ENCODE peak calls at places on chromosomes 1 and 21, in nine cellular contexts. E is IMR-90, X is mammary epithelial cell, M is cardiac fibroblast, G is hepatocyte, U is endothelial cell of umbilical vein, K is GM12865, J is BE2C, B is bronchial epithelial cell. O is an unnamed sample.

GRCh38 chr21:45994738-45995685 is 13.4 kb downstream of the COL6A1 start:
- DNase-seq in E (no peak), X (no peak), M (no peak), G (no peak), U (no peak), K (no peak), J (no peak), B (no peak), O (no peak)

GRCh38 chr1:49297783-49298182 is 521.1 kb upstream of the BEND5 start:
- DNase-seq in E (no peak), X (no peak), M (no peak), G (no peak), U (no peak), K (no peak), J (peak; percentile 45), B (no peak), O (no peak)

GRCh38 chr1:218259800-218260199 is 25.3 kb upstream of the RRP15 start:
- DNase-seq in E (no peak), X (peak; percentile 7), M (no peak), G (peak; percentile 17), U (peak; percentile 8), K (peak; percentile 22), J (no peak), B (peak; percentile 21), O (peak; percentile 19)

GRCh38 chr1:49013046-49013445 is 236.4 kb upstream of the BEND5 start:
- DNase-seq in E (no peak), X (no peak), M (no peak), G (no peak), U (no peak), K (no peak), J (no peak), B (no peak), O (no peak)

GRCh38 chr1:3135746-3136455 is 66.9 kb downstream of the PRDM16 start:
- DNase-seq in E (no peak), X (no peak), M (no peak), G (no peak), U (no peak), K (no peak), J (no peak), B (no peak), O (no peak)

GRCh38 chr1:166852918-166853317 is 13.6 kb downstream of the POGK start:
- DNase-seq in E (no peak), X (no peak), M (no peak), G (no peak), U (no peak), K (no peak), J (no peak), B (no peak), O (no peak)

GRCh38 chr1:60825593-60825992 is 256.8 kb upstream of the NFIA start:
- DNase-seq in E (no peak), X (no peak), M (no peak), G (no peak), U (peak; percentile 80), K (no peak), J (no peak), B (no peak), O (no peak)

GRCh38 chr1:175530167-175530566 is 213.2 kb downstream of the TNR start:
- DNase-seq in E (no peak), X (no peak), M (no peak), G (no peak), U (no peak), K (no peak), J (no peak), B (no peak), O (no peak)

GRCh38 chr1:167573035-167573434 is 19.5 kb upstream of the CREG1 start:
- DNase-seq in E (no peak), X (peak; percentile 79), M (no peak), G (no peak), U (no peak), K (no peak), J (no peak), B (peak; percentile 80), O (peak; percentile 79)

GRCh38 chr1:14961661-14962267 is 191.8 kb upstream of the TMEM51 start:
- DNase-seq in E (no peak), X (no peak), M (no peak), G (no peak), U (no peak), K (peak; percentile 7), J (no peak), B (peak; percentile 18), O (no peak)

GRCh38 chr1:115463347-115463746 is 125.3 kb upstream of the NGF start:
- DNase-seq in E (no peak), X (peak; percentile 25), M (no peak), G (peak; percentile 55), U (no peak), K (no peak), J (no peak), B (no peak), O (peak; percentile 42)

GRCh38 chr21:16563795-16564194 is 834.0 kb downstream of the USP25 start:
- DNase-seq in E (no peak), X (peak; percentile 12), M (peak; percentile 58), G (no peak), U (peak; percentile 62), K (no peak), J (no peak), B (no peak), O (no peak)

GRCh38 chr1:15188678-15189077 is 35.1 kb downstream of the TMEM51 start:
- DNase-seq in E (peak; percentile 61), X (no peak), M (no peak), G (no peak), U (peak; percentile 37), K (no peak), J (no peak), B (peak; percentile 47), O (peak; percentile 39)

GRCh38 chr1:2412773-2413494 is 570 bp upstream of the PEX10 start:
- DNase-seq in E (peak; percentile 31), X (no peak), M (no peak), G (peak; percentile 85), U (no peak), K (peak; percentile 57), J (no peak), B (no peak), O (peak; percentile 57)

GRCh38 chr1:175207971-175208370 is 15.4 kb upstream of the KIAA0040 start:
- DNase-seq in E (no peak), X (no peak), M (no peak), G (no peak), U (no peak), K (no peak), J (no peak), B (no peak), O (no peak)

GRCh38 chr1:156657161-156657970 is 15.4 kb downstream of the BCAN start:
- DNase-seq in E (peak; percentile 46), X (peak; percentile 33), M (peak; percentile 64), G (peak; percentile 85), U (peak; percentile 59), K (peak; percentile 66), J (peak; percentile 81), B (peak; percentile 34), O (peak; percentile 62)

GRCh38 chr1:51314974-51315373 is 15.4 kb downstream of the TTC39A start:
- DNase-seq in E (no peak), X (no peak), M (no peak), G (no peak), U (no peak), K (no peak), J (no peak), B (peak; percentile 52), O (peak; percentile 76)

GRCh38 chr1:243268284-243268653 is 12.4 kb downstream of the SDCCAG8 start:
- DNase-seq in E (peak; percentile 96), X (peak; percentile 71), M (peak; percentile 81), G (no peak), U (peak; percentile 92), K (no peak), J (no peak), B (peak; percentile 97), O (peak; percentile 89)

GRCh38 chr1:244365821-244366220 is 85.9 kb downstream of the ADSS2 start:
- DNase-seq in E (no peak), X (no peak), M (no peak), G (no peak), U (no peak), K (no peak), J (no peak), B (no peak), O (no peak)

DNA sequence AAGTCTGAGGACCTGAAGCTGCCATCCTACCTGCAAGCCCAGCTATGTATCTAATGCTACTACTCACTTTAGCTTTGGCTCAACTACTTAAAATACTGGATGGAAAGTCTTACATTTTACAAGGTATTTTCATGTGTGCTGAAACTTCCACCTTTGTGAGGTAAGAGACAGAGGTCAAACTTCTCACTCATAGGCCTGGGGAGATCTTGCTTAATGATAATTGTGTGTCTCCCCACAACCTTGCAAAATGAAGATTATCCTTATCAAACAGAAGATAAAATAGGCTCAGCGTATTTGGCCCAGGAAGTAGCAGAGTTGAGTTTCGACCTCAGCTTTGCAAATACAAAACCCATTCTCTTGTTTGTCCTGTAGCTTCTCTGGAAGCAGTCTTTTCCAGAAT is 63.7 kb downstream of the CENPF start:
- DNase-seq in E (no peak), X (no peak), M (no peak), G (no peak), U (no peak), K (no peak), J (no peak), B (no peak), O (no peak)
- TF ChIP-seq CTCF in E (no peak), X (no peak), M (no peak), G (no peak), U (no peak), K (no peak), J (no peak), B (no peak), O (no peak)

GRCh38 chr1:30745834-30746208 is 11.8 kb downstream of the LAPTM5 start:
- DNase-seq in E (no peak), X (no peak), M (no peak), G (no peak), U (no peak), K (peak; percentile 66), J (no peak), B (no peak), O (no peak)
- H3K4me3 ChIP-seq in E (no peak overlapping the region), X (no peak overlapping the region), M (no peak overlapping the region), G (no peak overlapping the region), U (no peak overlapping the region), K (peak overlapping the region; percentile 88), J (no peak overlapping the region), B (no peak overlapping the region), O (no peak overlapping the region)

DNA sequence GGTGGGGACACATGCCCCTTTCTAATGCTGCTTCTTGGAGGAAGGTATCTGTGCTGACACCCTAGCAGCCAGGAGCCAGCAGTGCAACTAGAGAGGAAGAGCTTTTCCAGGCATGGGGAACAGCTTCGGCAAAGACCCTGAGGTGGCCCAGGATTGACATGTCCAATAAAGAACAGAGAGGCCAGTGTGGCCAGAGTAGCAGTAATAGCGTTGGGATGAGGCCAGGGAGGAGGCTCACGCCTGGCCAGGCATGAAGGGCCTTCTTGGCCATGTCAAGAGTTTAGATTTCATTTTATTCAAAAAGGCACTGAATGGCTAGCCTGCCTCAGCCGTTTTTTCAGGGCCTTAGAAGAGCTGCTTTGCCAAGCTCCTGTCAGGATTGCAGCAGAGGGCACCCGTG is 16.3 kb upstream of the ADAMTSL4 start:
- DNase-seq in E (no peak), X (no peak), M (no peak), G (no peak), U (no peak), K (no peak), J (no peak), B (no peak), O (no peak)
- TF ChIP-seq CTCF in E (no peak), X (no peak), M (no peak), G (no peak), U (no peak), K (no peak), J (no peak), B (no peak), O (no peak)

DNA sequence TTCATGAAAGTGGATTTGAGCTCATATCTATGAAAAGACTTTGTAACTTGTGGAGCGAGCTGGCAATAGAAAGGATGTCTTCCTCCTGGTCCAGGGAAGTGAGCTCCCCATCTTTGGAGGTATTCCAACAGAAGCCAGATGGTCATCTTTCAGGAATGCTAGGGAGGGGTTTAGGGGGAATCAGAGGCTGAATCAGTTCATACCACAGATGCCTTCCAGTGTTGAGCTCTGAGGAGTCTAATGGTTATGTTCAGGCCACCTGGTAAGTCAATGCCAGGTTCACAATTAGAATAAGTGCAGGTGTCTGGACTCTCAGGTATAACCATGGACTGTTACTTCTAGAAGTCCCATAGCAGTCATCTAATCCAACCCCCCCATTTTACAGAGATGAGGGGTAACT is 119.1 kb downstream of the ACTL8 start:
- DNase-seq in E (peak; percentile 94), X (peak; percentile 70), M (peak; percentile 73), G (no peak), U (no peak), K (no peak), J (no peak), B (peak; percentile 73), O (no peak)
- H3K4me3 ChIP-seq in E (no peak overlapping the region), X (no peak overlapping the region), M (no peak overlapping the region), G (no peak overlapping the region), U (no peak overlapping the region), K (no peak overlapping the region), J (no peak overlapping the region), B (no peak overlapping the region), O (no peak overlapping the region)